ENCODE peak calls at places on chromosomes 12 and 14, in nine cellular contexts. X is Ammon's horn; K is Panc1; O is fibroblast of lung; N is thoracic aorta; R is CD4-positive, alpha-beta memory T cell; I is NCI-H1694 treated with DMSO at 0.1 percent for 48 hours; A is GM23248; S is GM04504. B is an unnamed sample.

GRCh38 chr12:3294481-3294911 is 196.5 kb upstream of the PRMT8 start:
- DNase-seq in X (no peak), K (no peak), O (no peak), N (no peak), R (no peak), I (peak; percentile 84), A (no peak), S (no peak), B (no peak)

GRCh38 chr12:92167075-92167474 is 21.4 kb upstream of the BTG1 start:
- DNase-seq in X (no peak), K (no peak), O (no peak), N (no peak), R (no peak), I (no peak), A (no peak), S (no peak), B (no peak)

GRCh38 chr12:116990971-116991966 is 80.5 kb downstream of the FBXW8 start:
- DNase-seq in X (peak; percentile 34), K (no peak), O (no peak), N (no peak), R (no peak), I (no peak), A (peak; percentile 89), S (no peak), B (no peak)

GRCh38 chr12:19190292-19191031 is 60.9 kb downstream of the PLEKHA5 start:
- DNase-seq in X (peak; percentile 38), K (no peak), O (peak; percentile 43), N (no peak), R (no peak), I (no peak), A (peak; percentile 80), S (no peak), B (no peak)

GRCh38 chr12:51517800-51518199 is 73.2 kb upstream of the SCN8A start:
- DNase-seq in X (no peak), K (no peak), O (no peak), N (no peak), R (no peak), I (no peak), A (no peak), S (no peak), B (no peak)

GRCh38 chr12:55847603-55848329 is 5.0 kb upstream of the MMP19 start:
- DNase-seq in X (peak; percentile 74), K (no peak), O (peak; percentile 100), N (peak; percentile 95), R (no peak), I (no peak), A (peak; percentile 99), S (peak; percentile 98), B (no peak)

GRCh38 chr12:57258977-57259970 is 8.3 kb upstream of the STAC3 start:
- DNase-seq in X (no peak), K (no peak), O (peak; percentile 44), N (no peak), R (no peak), I (no peak), A (no peak), S (no peak), B (no peak)

GRCh38 chr12:123696209-123696608 is 15.9 kb upstream of the ATP6V0A2 start:
- DNase-seq in X (no peak), K (no peak), O (no peak), N (no peak), R (no peak), I (no peak), A (no peak), S (no peak), B (no peak)

GRCh38 chr12:7512528-7512927 is 9.0 kb upstream of the CD163 start:
- DNase-seq in X (peak; percentile 2), K (no peak), O (peak; percentile 81), N (no peak), R (no peak), I (no peak), A (peak; percentile 99), S (peak; percentile 95), B (peak; percentile 22)

GRCh38 chr12:132622437-132623071 is 4.0 kb downstream of the P2RX2 start:
- DNase-seq in X (peak; percentile 41), K (no peak), O (peak; percentile 83), N (peak; percentile 22), R (no peak), I (no peak), A (peak; percentile 90), S (peak; percentile 42), B (no peak)

GRCh38 chr12:75505706-75506312 is 5.6 kb downstream of the KRR1 start:
- DNase-seq in X (no peak), K (no peak), O (peak; percentile 79), N (no peak), R (peak; percentile 36), I (no peak), A (peak; percentile 66), S (no peak), B (no peak)

GRCh38 chr12:12776261-12776660 is 9.2 kb upstream of the APOLD1 start:
- DNase-seq in X (no peak), K (no peak), O (no peak), N (no peak), R (no peak), I (no peak), A (no peak), S (no peak), B (no peak)

GRCh38 chr14:51922624-51923023 is 62.2 kb downstream of the GNG2 start:
- DNase-seq in X (peak; percentile 47), K (no peak), O (peak; percentile 37), N (no peak), R (no peak), I (no peak), A (no peak), S (no peak), B (no peak)

GRCh38 chr14:59511916-59512530 is 27.7 kb downstream of the JKAMP start:
- DNase-seq in X (no peak), K (no peak), O (no peak), N (no peak), R (no peak), I (peak; percentile 17), A (peak; percentile 7), S (no peak), B (no peak)

GRCh38 chr14:103126088-103126872 is 3.0 kb downstream of the TNFAIP2 start:
- DNase-seq in X (no peak), K (no peak), O (no peak), N (no peak), R (no peak), I (no peak), A (no peak), S (no peak), B (no peak)

GRCh38 chr12:57621497-57622292 is 10.5 kb downstream of the ARHGEF25 start:
- DNase-seq in X (peak; percentile 62), K (no peak), O (no peak), N (no peak), R (peak; percentile 39), I (peak; percentile 20), A (peak; percentile 61), S (no peak), B (no peak)

GRCh38 chr12:105831372-105831771 is 307.4 kb downstream of the NUAK1 start:
- DNase-seq in X (no peak), K (no peak), O (no peak), N (no peak), R (no peak), I (peak; percentile 17), A (no peak), S (no peak), B (no peak)

GRCh38 chr14:92507174-92507768 is 6.3 kb upstream of the RIN3 start:
- DNase-seq in X (no peak), K (no peak), O (no peak), N (no peak), R (no peak), I (no peak), A (no peak), S (no peak), B (no peak)

GRCh38 chr14:71988954-71989353 is 56.7 kb downstream of the RGS6 start:
- DNase-seq in X (no peak), K (no peak), O (no peak), N (no peak), R (no peak), I (no peak), A (no peak), S (no peak), B (no peak)

GRCh38 chr14:60332869-60333268 is 83.8 kb downstream of the PPM1A start:
- DNase-seq in X (no peak), K (no peak), O (no peak), N (no peak), R (no peak), I (no peak), A (no peak), S (no peak), B (no peak)

GRCh38 chr12:58757422-58757821 is 162.9 kb downstream of the LRIG3 start:
- DNase-seq in X (no peak), K (no peak), O (peak; percentile 92), N (no peak), R (no peak), I (no peak), A (peak; percentile 89), S (peak; percentile 17), B (no peak)

GRCh38 chr14:104892517-104893434 is 27.7 kb downstream of the CEP170B start:
- DNase-seq in X (peak; percentile 1), K (no peak), O (no peak), N (no peak), R (no peak), I (no peak), A (no peak), S (no peak), B (no peak)

GRCh38 chr12:48863296-48863695 is 2.4 kb downstream of the RND1 start:
- DNase-seq in X (peak; percentile 39), K (no peak), O (no peak), N (no peak), R (no peak), I (no peak), A (no peak), S (no peak), B (no peak)

GRCh38 chr14:68269136-68269535 is 449.6 kb downstream of the RAD51B start:
- DNase-seq in X (no peak), K (no peak), O (no peak), N (no peak), R (no peak), I (no peak), A (peak; percentile 54), S (no peak), B (no peak)

GRCh38 chr14:78131201-78131600 is 39.0 kb upstream of the NRXN3 start:
- DNase-seq in X (no peak), K (no peak), O (no peak), N (no peak), R (no peak), I (no peak), A (no peak), S (no peak), B (no peak)

GRCh38 chr14:99422220-99423010 is 58.2 kb downstream of the SETD3 start:
- DNase-seq in X (no peak), K (no peak), O (no peak), N (no peak), R (no peak), I (no peak), A (no peak), S (no peak), B (no peak)

GRCh38 chr12:102816816-102817434 is 100.1 kb downstream of the PAH start:
- DNase-seq in X (peak; percentile 15), K (peak; percentile 2), O (peak; percentile 27), N (no peak), R (no peak), I (peak; percentile 27), A (peak; percentile 74), S (peak; percentile 8), B (no peak)

GRCh38 chr14:73168274-73168673 is 32.0 kb downstream of the PSEN1 start:
- DNase-seq in X (peak; percentile 91), K (no peak), O (no peak), N (no peak), R (no peak), I (no peak), A (no peak), S (no peak), B (no peak)

GRCh38 chr14:24806061-24806678 is 172.2 kb upstream of the GZMB start:
- DNase-seq in X (peak; percentile 64), K (peak; percentile 28), O (peak; percentile 61), N (no peak), R (no peak), I (peak; percentile 19), A (peak; percentile 64), S (no peak), B (no peak)

GRCh38 chr14:87052646-87053225 is 940.2 kb downstream of the GALC start:
- DNase-seq in X (peak; percentile 71), K (no peak), O (no peak), N (no peak), R (no peak), I (peak; percentile 100), A (no peak), S (no peak), B (no peak)

GRCh38 chr14:76958975-76959710 is 69.4 kb downstream of the IRF2BPL start:
- DNase-seq in X (no peak), K (no peak), O (peak; percentile 49), N (peak; percentile 66), R (no peak), I (no peak), A (peak; percentile 65), S (no peak), B (no peak)

B was measured in epithelial cell of proximal tubule.